ENCODE peak calls at places on chromosomes 11 and 22, in eight cellular contexts. B, V, Q, H, K, W, X and E are unnamed samples. For H3K27me3 and H3K4me1, the result is how much of the 10 kb centered on the place peaks cover.

GRCh38 chr11:62770778-62771143 is 435 bp upstream of the TAF6L start:
- DNase-seq in B (no peak), V (peak), Q (no peak), H (no peak), K (peak), W (no peak), X (no peak), E (peak)

GRCh38 chr22:23257889-23258825 is 77.8 kb downstream of the BCR start:
- DNase-seq in B (no peak), V (no peak), Q (no peak), H (no peak), K (no peak), W (no peak), X (no peak), E (no peak)

GRCh38 chr22:41047741-41048140 is 44.7 kb upstream of the EP300 start:
- DNase-seq in B (no peak), V (no peak), Q (no peak), H (no peak), K (peak), W (no peak), X (peak), E (no peak)

GRCh38 chr11:46555269-46556054 is 38.4 kb downstream of the AMBRA1 start:
- DNase-seq in B (no peak), V (no peak), Q (no peak), H (no peak), K (no peak), W (no peak), X (peak), E (no peak)

GRCh38 chr11:84290647-84291046 is 1004.5 kb upstream of the CCDC90B start:
- DNase-seq in B (no peak), V (no peak), Q (no peak), H (no peak), K (no peak), W (no peak), X (peak), E (no peak)

GRCh38 chr22:17781319-17782031 is 7.2 kb upstream of the BID start:
- DNase-seq in B (no peak), V (no peak), Q (no peak), H (no peak), K (no peak), W (no peak), X (peak), E (peak)

GRCh38 chr11:61797263-61797944 is 4.7 kb downstream of the FEN1 start:
- DNase-seq in B (peak), V (peak), Q (peak), H (peak), K (peak), W (peak), X (peak), E (peak)

GRCh38 chr11:74739546-74740270 is 8.5 kb upstream of the CHRDL2 start:
- DNase-seq in B (peak), V (no peak), Q (peak), H (peak), K (peak), W (no peak), X (peak), E (peak)

GRCh38 chr11:65522640-65523322 is 2.1 kb upstream of the SCYL1 start:
- DNase-seq in B (no peak), V (no peak), Q (no peak), H (no peak), K (no peak), W (peak), X (no peak), E (no peak)

GRCh38 chr22:47199261-47199948 is 437.0 kb downstream of the TBC1D22A start:
- DNase-seq in B (peak), V (peak), Q (no peak), H (no peak), K (no peak), W (no peak), X (no peak), E (no peak)

GRCh38 chr22:35612903-35613302 is 4.2 kb downstream of the MB start:
- DNase-seq in B (no peak), V (no peak), Q (no peak), H (no peak), K (no peak), W (no peak), X (no peak), E (no peak)

GRCh38 chr11:65298131-65298535 is 16.5 kb upstream of the CDC42EP2 start:
- DNase-seq in B (peak), V (no peak), Q (no peak), H (no peak), K (peak), W (no peak), X (peak), E (no peak)

GRCh38 chr22:39601180-39601535 is 30.6 kb downstream of the CACNA1I start:
- DNase-seq in B (no peak), V (peak), Q (no peak), H (no peak), K (no peak), W (no peak), X (no peak), E (no peak)

GRCh38 chr22:46061431-46062231 is 84.7 kb upstream of the WNT7B start:
- DNase-seq in B (no peak), V (no peak), Q (peak), H (no peak), K (peak), W (peak), X (no peak), E (no peak)

GRCh38 chr11:94000641-94001040 is 20.5 kb upstream of the HEPHL1 start:
- DNase-seq in B (no peak), V (no peak), Q (no peak), H (no peak), K (no peak), W (no peak), X (no peak), E (no peak)

GRCh38 chr11:16512163-16512562 is 155.8 kb upstream of the SOX6 start:
- DNase-seq in B (no peak), V (no peak), Q (no peak), H (no peak), K (no peak), W (no peak), X (peak), E (no peak)

GRCh38 chr11:31487848-31488247 is 21.6 kb downstream of the IMMP1L start:
- DNase-seq in B (no peak), V (no peak), Q (peak), H (no peak), K (no peak), W (no peak), X (peak), E (peak)

GRCh38 chr22:36368359-36368983 is 19.3 kb downstream of the MYH9 start:
- DNase-seq in B (no peak), V (no peak), Q (peak), H (no peak), K (no peak), W (no peak), X (peak), E (peak)

GRCh38 chr11:61888043-61888442 is 3.3 kb downstream of the FADS3 start:
- DNase-seq in B (peak), V (peak), Q (no peak), H (no peak), K (peak), W (no peak), X (peak), E (peak)

GRCh38 chr22:33923660-33924246 is 3.5 kb upstream of the LARGE1 start:
- DNase-seq in B (peak), V (peak), Q (peak), H (peak), K (peak), W (no peak), X (peak), E (peak)

GRCh38 chr11:11263238-11264030 is 89.6 kb downstream of the CSNK2A3 start:
- DNase-seq in B (no peak), V (no peak), Q (no peak), H (peak), K (no peak), W (no peak), X (no peak), E (peak)

GRCh38 chr11:285021-285893 is 3.7 kb upstream of the PGGHG start:
- DNase-seq in B (no peak), V (no peak), Q (no peak), H (no peak), K (peak), W (peak), X (no peak), E (no peak)

GRCh38 chr11:112925516-112926310 is 35.5 kb upstream of the NCAM1 start:
- DNase-seq in B (no peak), V (no peak), Q (no peak), H (no peak), K (no peak), W (no peak), X (no peak), E (peak)

GRCh38 chr11:17719940-17720795 is 797 bp downstream of the MYOD1 start:
- DNase-seq in B (no peak), V (no peak), Q (peak), H (no peak), K (no peak), W (no peak), X (no peak), E (no peak)

GRCh38 chr11:93821617-93822016 is 28.8 kb downstream of the VSTM5 start:
- DNase-seq in B (no peak), V (no peak), Q (no peak), H (no peak), K (no peak), W (no peak), X (no peak), E (no peak)

GRCh38 chr22:46047841-46048595 is 71.1 kb upstream of the WNT7B start:
- DNase-seq in B (no peak), V (no peak), Q (no peak), H (no peak), K (peak), W (peak), X (no peak), E (no peak)

GRCh38 chr22:35363571-35364086 is 17.3 kb upstream of the HMOX1 start:
- DNase-seq in B (no peak), V (no peak), Q (no peak), H (no peak), K (no peak), W (no peak), X (no peak), E (no peak)

GRCh38 chr11:121449123-121449522 is 3.0 kb upstream of the SORL1 start:
- DNase-seq in B (no peak), V (no peak), Q (no peak), H (no peak), K (no peak), W (no peak), X (no peak), E (no peak)
- H3K27me3 ChIP-seq in B (under half), V (under half), Q (under half), H (under half), K (under half), W (under half), X (under half), E (under half)

GRCh38 chr11:9665749-9666148 is 1.9 kb downstream of the SWAP70 start:
- DNase-seq in B (no peak), V (no peak), Q (no peak), H (no peak), K (no peak), W (no peak), X (no peak), E (no peak)

GRCh38 chr11:9660886-9661285 is 3.0 kb upstream of the SWAP70 start:
- DNase-seq in B (no peak), V (no peak), Q (no peak), H (no peak), K (no peak), W (no peak), X (peak), E (no peak)

GRCh38 chr11:9664276-9665171 is 647 bp downstream of the SWAP70 start:
- DNase-seq in B (peak), V (peak), Q (peak), H (peak), K (peak), W (peak), X (peak), E (peak)

GRCh38 chr11:9662273-9662672 is 1.6 kb upstream of the SWAP70 start:
- DNase-seq in B (no peak), V (no peak), Q (no peak), H (no peak), K (no peak), W (no peak), X (no peak), E (no peak)

GRCh38 chr11:9663699-9664275 is at the start of gene SWAP70:
- DNase-seq in B (peak), V (peak), Q (peak), H (peak), K (peak), W (peak), X (peak), E (peak)
- TF ChIP-seq CTCF in B (peak), V (peak), Q (peak), H (peak), K (peak), W (peak), X (peak), E (peak)

DNA sequence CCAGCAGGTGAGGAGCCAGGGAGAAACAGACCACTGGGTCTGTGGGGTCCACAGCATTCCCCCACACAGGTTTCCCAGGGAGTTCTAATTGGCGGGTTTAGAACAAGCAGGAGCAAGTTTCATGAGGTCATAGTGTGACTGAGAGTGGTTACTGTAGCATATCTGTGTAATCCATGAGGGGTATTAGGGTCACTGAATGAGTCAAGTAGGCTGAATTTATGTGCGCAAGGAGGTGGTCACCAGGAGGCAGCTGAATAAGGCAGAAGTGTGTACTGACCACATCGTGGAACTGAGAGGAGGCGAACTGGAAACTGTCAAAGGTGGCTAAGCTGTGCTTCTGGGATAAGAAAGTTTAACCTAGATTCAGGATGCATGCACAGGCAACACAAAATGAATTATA is 876.0 kb downstream of the METTL15 start:
- DNase-seq in B (no peak), V (no peak), Q (no peak), H (no peak), K (no peak), W (no peak), X (no peak), E (peak)
- H3K4me1 ChIP-seq in B (under half), V (under half), Q (under half), H (under half), K (under half), W (under half), X (under half), E (under half)

GRCh38 chr22:43894122-43894521 is 2.3 kb upstream of the PNPLA5 start:
- DNase-seq in B (no peak), V (no peak), Q (no peak), H (no peak), K (no peak), W (peak), X (no peak), E (no peak)
- H3K27me3 ChIP-seq in B (under half), V (under half), Q (half or more), H (under half), K (under half), W (under half), X (under half), E (under half)

GRCh38 chr11:67646535-67647336 is 3.8 kb downstream of the ACY3 start:
- DNase-seq in B (no peak), V (peak), Q (no peak), H (no peak), K (no peak), W (peak), X (no peak), E (no peak)
- TF ChIP-seq CTCF in B (no peak), V (peak), Q (no peak), H (no peak), K (no peak), W (no peak), X (no peak), E (no peak)

GRCh38 chr11:33864479-33864878 is 27.4 kb downstream of the LMO2 start:
- DNase-seq in B (no peak), V (no peak), Q (no peak), H (no peak), K (no peak), W (no peak), X (no peak), E (peak)

GRCh38 chr11:33869511-33870422 is 22.1 kb downstream of the LMO2 start:
- DNase-seq in B (peak), V (peak), Q (peak), H (no peak), K (no peak), W (peak), X (peak), E (no peak)

GRCh38 chr11:33867996-33868645 is 23.8 kb downstream of the LMO2 start:
- DNase-seq in B (no peak), V (no peak), Q (peak), H (no peak), K (no peak), W (no peak), X (no peak), E (no peak)

GRCh38 chr11:33868646-33869461 is 23.0 kb downstream of the LMO2 start:
- DNase-seq in B (no peak), V (no peak), Q (peak), H (no peak), K (no peak), W (peak), X (no peak), E (no peak)

GRCh38 chr11:33867566-33867965 is 24.3 kb downstream of the LMO2 start:
- DNase-seq in B (no peak), V (no peak), Q (no peak), H (no peak), K (no peak), W (no peak), X (no peak), E (no peak)
- H3K4me1 ChIP-seq in B (under half), V (under half), Q (under half), H (under half), K (under half), W (under half), X (under half), E (under half)

GRCh38 chr11:2132874-2133480 is 6.2 kb downstream of the IGF2 start:
- DNase-seq in B (no peak), V (no peak), Q (no peak), H (no peak), K (no peak), W (peak), X (no peak), E (no peak)

GRCh38 chr11:2135018-2135569 is 4.1 kb downstream of the IGF2 start:
- DNase-seq in B (no peak), V (no peak), Q (no peak), H (no peak), K (no peak), W (no peak), X (no peak), E (no peak)

GRCh38 chr11:2135648-2136201 is 3.5 kb downstream of the IGF2 start:
- DNase-seq in B (no peak), V (no peak), Q (no peak), H (no peak), K (no peak), W (peak), X (no peak), E (no peak)

GRCh38 chr11:2133481-2134021 is 5.6 kb downstream of the IGF2 start:
- DNase-seq in B (no peak), V (no peak), Q (no peak), H (no peak), K (no peak), W (peak), X (no peak), E (no peak)

GRCh38 chr11:2134022-2135010 is 4.9 kb downstream of the IGF2 start:
- DNase-seq in B (no peak), V (no peak), Q (no peak), H (no peak), K (no peak), W (no peak), X (no peak), E (no peak)
- H3K27me3 ChIP-seq in B (under half), V (under half), Q (half or more), H (under half), K (under half), W (under half), X (under half), E (under half)

DNA sequence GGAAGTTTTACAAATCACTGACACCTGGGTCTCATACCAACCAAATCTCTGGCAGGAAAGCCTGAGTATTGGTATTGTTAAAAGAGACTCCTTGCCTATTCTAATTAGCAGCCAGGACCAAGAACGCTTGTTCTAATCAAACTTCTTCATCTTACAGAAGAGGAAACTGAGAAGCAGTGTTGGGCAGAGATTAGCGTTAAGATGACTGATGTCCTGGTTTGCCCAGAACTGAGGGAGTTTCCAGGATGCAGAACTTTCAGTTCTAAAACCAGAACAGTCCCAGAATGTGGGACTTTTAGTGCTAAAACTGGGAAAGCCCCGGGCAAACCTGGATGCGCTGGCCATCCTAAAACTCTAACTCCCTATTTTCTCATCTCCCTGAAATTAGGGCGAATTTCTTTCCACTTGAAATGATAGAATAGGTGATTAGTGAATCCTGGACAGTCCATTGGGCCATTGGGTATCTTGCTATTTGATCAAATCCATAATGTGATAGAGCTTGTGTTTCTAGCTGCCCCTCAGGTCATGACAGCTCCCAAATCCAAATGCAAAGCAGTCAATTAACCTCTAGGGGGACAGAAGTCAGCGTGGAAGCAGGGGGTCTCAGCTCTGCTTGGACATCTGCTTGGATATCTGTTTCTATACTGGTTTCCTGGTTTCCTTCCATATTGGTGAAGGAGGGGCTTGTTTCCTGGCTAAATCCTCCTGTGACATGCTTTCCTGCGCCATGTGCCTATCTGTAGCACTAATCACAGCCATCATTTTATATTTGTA is 16.0 kb upstream of the TMPRSS13 start:
- DNase-seq in B (peak), V (no peak), Q (peak), H (no peak), K (no peak), W (no peak), X (no peak), E (no peak)
- TF ChIP-seq CTCF in B (no peak), V (no peak), Q (peak), H (no peak), K (no peak), W (no peak), X (no peak), E (peak)